ENCODE peak calls at places on chromosome 16, in eight cellular contexts. One of them, this sample, is unnamed.

GRCh38 chr16:54582631-54583250 is 296.2 kb upstream of the IRX3 start:
- DNase-seq in lung: no peak
- DNase-seq in endodermal cell: no peak
- DNase-seq in AG09309: no peak
- DNase-seq in GM12878: no peak
- DNase-seq in HFF-Myc: no peak
- DNase-seq in osteoblast: no peak
- DNase-seq in pancreas: no peak
- DNase-seq in this sample: no peak

GRCh38 chr16:59510008-59510424 is 775.9 kb upstream of the GOT2 start:
- DNase-seq in osteoblast: no peak
- DNase-seq in pancreas: no peak
- DNase-seq in GM12878: no peak
- DNase-seq in endodermal cell: no peak
- DNase-seq in AG09309: no peak
- DNase-seq in HFF-Myc: no peak
- DNase-seq in lung: no peak
- DNase-seq in this sample: no peak

GRCh38 chr16:17196526-17196925 is 274.2 kb downstream of the XYLT1 start:
- DNase-seq in endodermal cell: no peak
- DNase-seq in lung: no peak
- DNase-seq in AG09309: no peak
- DNase-seq in GM12878: no peak
- DNase-seq in osteoblast: no peak
- DNase-seq in pancreas: no peak
- DNase-seq in HFF-Myc: no peak
- DNase-seq in this sample: no peak

GRCh38 chr16:18013863-18014262 is 322.7 kb downstream of the NPIPA8 start:
- DNase-seq in HFF-Myc: no peak
- DNase-seq in osteoblast: no peak
- DNase-seq in endodermal cell: no peak
- DNase-seq in GM12878: peak
- DNase-seq in lung: no peak
- DNase-seq in pancreas: no peak
- DNase-seq in AG09309: no peak
- DNase-seq in this sample: no peak

GRCh38 chr16:1707193-1707790 is 1.3 kb downstream of the MAPK8IP3 start:
- DNase-seq in pancreas: no peak
- DNase-seq in osteoblast: peak
- DNase-seq in HFF-Myc: no peak
- DNase-seq in endodermal cell: peak
- DNase-seq in lung: no peak
- DNase-seq in GM12878: no peak
- DNase-seq in AG09309: no peak
- DNase-seq in this sample: no peak

GRCh38 chr16:48435906-48436305 is 50.7 kb upstream of the SIAH1 start:
- DNase-seq in osteoblast: no peak
- DNase-seq in AG09309: no peak
- DNase-seq in GM12878: no peak
- DNase-seq in endodermal cell: peak
- DNase-seq in HFF-Myc: no peak
- DNase-seq in lung: no peak
- DNase-seq in pancreas: no peak
- DNase-seq in this sample: no peak

GRCh38 chr16:75062944-75063444 is 53.6 kb downstream of the LDHD start:
- DNase-seq in endodermal cell: no peak
- DNase-seq in osteoblast: no peak
- DNase-seq in lung: no peak
- DNase-seq in GM12878: no peak
- DNase-seq in HFF-Myc: no peak
- DNase-seq in pancreas: no peak
- DNase-seq in AG09309: no peak
- DNase-seq in this sample: no peak

GRCh38 chr16:80287674-80288073 is 253.1 kb upstream of the DYNLRB2 start:
- DNase-seq in lung: no peak
- DNase-seq in GM12878: no peak
- DNase-seq in pancreas: no peak
- DNase-seq in HFF-Myc: no peak
- DNase-seq in osteoblast: no peak
- DNase-seq in AG09309: no peak
- DNase-seq in endodermal cell: no peak
- DNase-seq in this sample: no peak

GRCh38 chr16:2963074-2963610 is 933 bp upstream of the KREMEN2 start:
- DNase-seq in endodermal cell: peak
- DNase-seq in osteoblast: no peak
- DNase-seq in pancreas: peak
- DNase-seq in HFF-Myc: no peak
- DNase-seq in AG09309: no peak
- DNase-seq in lung: no peak
- DNase-seq in GM12878: no peak
- DNase-seq in this sample: no peak

GRCh38 chr16:65038125-65038524 is 83.7 kb downstream of the CDH11 start:
- DNase-seq in AG09309: no peak
- DNase-seq in GM12878: no peak
- DNase-seq in endodermal cell: peak
- DNase-seq in pancreas: no peak
- DNase-seq in HFF-Myc: no peak
- DNase-seq in lung: no peak
- DNase-seq in osteoblast: no peak
- DNase-seq in this sample: no peak

GRCh38 chr16:21937387-21937829 is 15.8 kb upstream of the UQCRC2 start:
- DNase-seq in HFF-Myc: no peak
- DNase-seq in lung: no peak
- DNase-seq in GM12878: no peak
- DNase-seq in AG09309: no peak
- DNase-seq in osteoblast: no peak
- DNase-seq in endodermal cell: no peak
- DNase-seq in pancreas: no peak
- DNase-seq in this sample: no peak

GRCh38 chr16:3625911-3626732 is 14.7 kb upstream of the SLX4 start:
- DNase-seq in endodermal cell: no peak
- DNase-seq in AG09309: no peak
- DNase-seq in HFF-Myc: no peak
- DNase-seq in lung: no peak
- DNase-seq in pancreas: no peak
- DNase-seq in osteoblast: no peak
- DNase-seq in GM12878: no peak
- DNase-seq in this sample: no peak

GRCh38 chr16:69311533-69312388 is 611 bp downstream of the VPS4A start:
- DNase-seq in pancreas: peak
- DNase-seq in GM12878: no peak
- DNase-seq in AG09309: no peak
- DNase-seq in HFF-Myc: no peak
- DNase-seq in lung: no peak
- DNase-seq in osteoblast: peak
- DNase-seq in endodermal cell: peak
- DNase-seq in this sample: no peak

GRCh38 chr16:31132303-31132978 is 3.1 kb downstream of the PRSS8 start:
- DNase-seq in pancreas: peak
- DNase-seq in osteoblast: peak
- DNase-seq in HFF-Myc: no peak
- DNase-seq in lung: no peak
- DNase-seq in endodermal cell: no peak
- DNase-seq in GM12878: no peak
- DNase-seq in AG09309: no peak
- DNase-seq in this sample: no peak

GRCh38 chr16:31134625-31135534 is 647 bp downstream of the PRSS8 start:
- DNase-seq in endodermal cell: peak
- DNase-seq in AG09309: no peak
- DNase-seq in osteoblast: peak
- DNase-seq in GM12878: no peak
- DNase-seq in HFF-Myc: no peak
- DNase-seq in lung: peak
- DNase-seq in pancreas: peak
- DNase-seq in this sample: no peak

GRCh38 chr16:31132979-31133599 is 2.4 kb downstream of the PRSS8 start:
- DNase-seq in endodermal cell: no peak
- DNase-seq in GM12878: no peak
- DNase-seq in HFF-Myc: no peak
- DNase-seq in osteoblast: peak
- DNase-seq in lung: no peak
- DNase-seq in AG09309: no peak
- DNase-seq in pancreas: peak
- DNase-seq in this sample: no peak

GRCh38 chr16:31135535-31136286 is at the start of gene PRSS8:
- DNase-seq in GM12878: no peak
- DNase-seq in AG09309: no peak
- DNase-seq in HFF-Myc: no peak
- DNase-seq in osteoblast: peak
- DNase-seq in endodermal cell: peak
- DNase-seq in pancreas: peak
- DNase-seq in lung: peak
- DNase-seq in this sample: no peak

GRCh38 chr16:31134091-31134571 is 1.4 kb downstream of the PRSS8 start:
- DNase-seq in HFF-Myc: no peak
- DNase-seq in endodermal cell: no peak
- DNase-seq in osteoblast: peak
- DNase-seq in AG09309: no peak
- DNase-seq in lung: no peak
- DNase-seq in pancreas: no peak
- DNase-seq in GM12878: no peak
- DNase-seq in this sample: no peak
- H3K4me3 ChIP-seq in HFF-Myc: no peak
- H3K4me3 ChIP-seq in endodermal cell: peak
- H3K4me3 ChIP-seq in osteoblast: no peak
- H3K4me3 ChIP-seq in AG09309: no peak
- H3K4me3 ChIP-seq in lung: peak
- H3K4me3 ChIP-seq in pancreas: peak
- H3K4me3 ChIP-seq in GM12878: no peak
- H3K4me3 ChIP-seq in this sample: no peak

GRCh38 chr16:13517856-13518255 is 402.1 kb upstream of the ERCC4 start:
- DNase-seq in endodermal cell: no peak
- DNase-seq in osteoblast: no peak
- DNase-seq in pancreas: no peak
- DNase-seq in lung: no peak
- DNase-seq in HFF-Myc: no peak
- DNase-seq in AG09309: no peak
- DNase-seq in GM12878: no peak
- DNase-seq in this sample: no peak

GRCh38 chr16:13521356-13521755 is 398.6 kb upstream of the ERCC4 start:
- DNase-seq in GM12878: no peak
- DNase-seq in HFF-Myc: no peak
- DNase-seq in endodermal cell: peak
- DNase-seq in pancreas: no peak
- DNase-seq in lung: no peak
- DNase-seq in AG09309: no peak
- DNase-seq in osteoblast: peak
- DNase-seq in this sample: no peak

GRCh38 chr16:13519871-13520270 is 400.1 kb upstream of the ERCC4 start:
- DNase-seq in AG09309: no peak
- DNase-seq in osteoblast: no peak
- DNase-seq in pancreas: no peak
- DNase-seq in lung: no peak
- DNase-seq in GM12878: no peak
- DNase-seq in endodermal cell: no peak
- DNase-seq in HFF-Myc: no peak
- DNase-seq in this sample: no peak
- TF ChIP-seq CTCF in AG09309: no peak
- TF ChIP-seq CTCF in osteoblast: no peak
- TF ChIP-seq CTCF in pancreas: no peak
- TF ChIP-seq CTCF in lung: no peak
- TF ChIP-seq CTCF in GM12878: no peak
- TF ChIP-seq CTCF in endodermal cell: no peak
- TF ChIP-seq CTCF in HFF-Myc: no peak
- TF ChIP-seq CTCF in this sample: no peak

DNA sequence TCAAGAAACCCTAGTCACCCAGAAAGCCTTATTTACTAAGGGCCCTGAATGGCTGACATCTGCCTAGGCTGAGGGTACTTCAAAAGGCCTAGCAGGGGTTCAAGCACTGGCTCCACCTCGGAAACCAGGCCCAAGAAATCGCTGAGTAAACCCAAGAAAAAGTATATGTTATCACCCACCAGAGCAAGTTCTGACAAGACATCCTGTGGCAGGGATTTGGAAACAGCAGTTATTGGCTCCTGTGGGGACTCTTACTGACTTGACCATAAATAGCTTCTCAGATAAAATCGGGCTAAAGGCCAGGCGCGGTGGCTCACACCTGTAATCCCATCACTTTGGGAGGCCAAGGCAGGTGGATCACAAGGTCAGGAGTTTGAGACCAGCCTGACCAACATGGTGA is 12.2 kb downstream of the ATP6V0D1 start:
- DNase-seq in osteoblast: no peak
- DNase-seq in endodermal cell: no peak
- DNase-seq in lung: no peak
- DNase-seq in HFF-Myc: no peak
- DNase-seq in GM12878: no peak
- DNase-seq in AG09309: no peak
- DNase-seq in pancreas: peak
- DNase-seq in this sample: no peak
- H3K4me3 ChIP-seq in osteoblast: no peak
- H3K4me3 ChIP-seq in endodermal cell: no peak
- H3K4me3 ChIP-seq in lung: no peak
- H3K4me3 ChIP-seq in HFF-Myc: no peak
- H3K4me3 ChIP-seq in GM12878: no peak
- H3K4me3 ChIP-seq in AG09309: no peak
- H3K4me3 ChIP-seq in pancreas: no peak
- H3K4me3 ChIP-seq in this sample: no peak

GRCh38 chr16:85327731-85328664 is 215.7 kb upstream of the CIBAR2 start:
- DNase-seq in osteoblast: no peak
- DNase-seq in endodermal cell: peak
- DNase-seq in HFF-Myc: no peak
- DNase-seq in pancreas: no peak
- DNase-seq in AG09309: no peak
- DNase-seq in lung: no peak
- DNase-seq in GM12878: no peak
- DNase-seq in this sample: no peak
- TF ChIP-seq CTCF in osteoblast: no peak
- TF ChIP-seq CTCF in endodermal cell: peak
- TF ChIP-seq CTCF in HFF-Myc: no peak
- TF ChIP-seq CTCF in pancreas: no peak
- TF ChIP-seq CTCF in AG09309: no peak
- TF ChIP-seq CTCF in lung: no peak
- TF ChIP-seq CTCF in GM12878: no peak
- TF ChIP-seq CTCF in this sample: no peak

DNA sequence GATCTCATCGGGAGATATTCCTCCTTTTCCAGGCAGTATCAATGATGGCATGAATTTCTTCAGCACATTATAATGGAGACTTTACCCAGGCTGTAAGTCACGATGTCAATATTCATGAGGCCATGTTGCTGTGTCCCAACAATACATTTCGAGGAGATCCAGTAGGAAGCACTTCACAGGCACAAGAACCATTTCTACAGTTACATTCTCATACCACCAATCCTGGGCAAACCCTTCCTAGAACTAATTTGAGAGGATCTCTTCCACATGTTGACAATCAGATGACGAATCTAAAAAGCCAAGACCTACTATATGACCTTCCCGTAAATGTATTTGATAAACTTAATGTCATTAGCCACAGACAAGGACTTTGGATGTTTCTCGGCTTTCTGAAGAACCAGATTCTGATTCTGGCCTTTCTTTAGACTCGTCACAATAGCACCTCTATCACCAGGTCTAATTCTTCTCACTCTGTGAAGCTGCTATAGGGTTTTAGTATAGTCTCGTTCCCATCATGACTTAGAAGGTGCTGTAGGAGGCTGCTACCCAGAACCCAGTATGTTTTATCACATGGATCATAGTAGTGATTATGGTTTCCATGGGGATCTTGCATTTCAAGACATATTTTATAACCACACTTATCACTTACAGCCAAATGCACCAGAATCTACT is 40.2 kb downstream of the C16orf87 start:
- DNase-seq in AG09309: no peak
- DNase-seq in GM12878: no peak
- DNase-seq in lung: no peak
- DNase-seq in osteoblast: peak
- DNase-seq in pancreas: no peak
- DNase-seq in HFF-Myc: no peak
- DNase-seq in endodermal cell: no peak
- DNase-seq in this sample: no peak
- H3K4me3 ChIP-seq in AG09309: no peak
- H3K4me3 ChIP-seq in GM12878: peak
- H3K4me3 ChIP-seq in lung: no peak
- H3K4me3 ChIP-seq in osteoblast: peak
- H3K4me3 ChIP-seq in pancreas: no peak
- H3K4me3 ChIP-seq in HFF-Myc: peak
- H3K4me3 ChIP-seq in endodermal cell: no peak
- H3K4me3 ChIP-seq in this sample: peak